ENCODE peak calls at places on chromosomes 6 and 20, in five cellular contexts. V, D, K, R and G are unnamed samples.

GRCh38 chr6:1313755-1314503 is 2.0 kb downstream of the FOXQ1 start:
- DNase-seq in K (no peak), D (peak), V (peak), R (no peak), G (no peak)

GRCh38 chr6:6622557-6622956 is 34.0 kb downstream of the LY86 start:
- DNase-seq in K (no peak), V (no peak), D (no peak), R (no peak), G (no peak)

GRCh38 chr20:63465380-63466249 is 6.8 kb downstream of the KCNQ2 start:
- DNase-seq in D (no peak), K (no peak), V (no peak), R (no peak), G (no peak)

GRCh38 chr6:4434655-4435054 is 299.3 kb upstream of the ECI2 start:
- DNase-seq in K (no peak), R (no peak), V (no peak), D (no peak), G (no peak)

GRCh38 chr6:146546440-146546839 is 2.8 kb downstream of the RAB32 start:
- DNase-seq in R (peak), K (peak), D (no peak), V (no peak), G (peak)

GRCh38 chr6:138492113-138492512 is 7.2 kb downstream of the NHSL1 start:
- DNase-seq in D (no peak), V (no peak), K (no peak), R (no peak), G (no peak)

GRCh38 chr6:151242420-151242841 is 2.7 kb downstream of the AKAP12 start:
- DNase-seq in V (peak), K (no peak), R (no peak), D (no peak), G (no peak)

GRCh38 chr6:169386431-169387057 is 132.9 kb upstream of the THBS2 start:
- DNase-seq in R (peak), V (no peak), K (peak), D (no peak), G (peak)

GRCh38 chr6:87333591-87334181 is 4.6 kb upstream of the GJB7 start:
- DNase-seq in R (peak), D (no peak), K (peak), V (no peak), G (no peak)

GRCh38 chr6:131733376-131734016 is 22.7 kb upstream of the CTAGE9 start:
- DNase-seq in D (no peak), V (no peak), R (peak), K (peak), G (peak)

GRCh38 chr6:13248053-13248452 is 80.3 kb downstream of the TBC1D7 start:
- DNase-seq in V (peak), D (peak), K (peak), R (peak), G (peak)

GRCh38 chr6:129749749-129750120 is 39.8 kb upstream of the ARHGAP18 start:
- DNase-seq in K (peak), V (no peak), R (peak), D (no peak), G (peak)

GRCh38 chr6:155436981-155437749 is 18.5 kb downstream of the NOX3 start:
- DNase-seq in V (no peak), R (peak), D (no peak), K (peak), G (no peak)

GRCh38 chr20:44215125-44215524 is 4.6 kb upstream of the OSER1 start:
- DNase-seq in R (peak), V (peak), D (peak), K (peak), G (no peak)

DNA sequence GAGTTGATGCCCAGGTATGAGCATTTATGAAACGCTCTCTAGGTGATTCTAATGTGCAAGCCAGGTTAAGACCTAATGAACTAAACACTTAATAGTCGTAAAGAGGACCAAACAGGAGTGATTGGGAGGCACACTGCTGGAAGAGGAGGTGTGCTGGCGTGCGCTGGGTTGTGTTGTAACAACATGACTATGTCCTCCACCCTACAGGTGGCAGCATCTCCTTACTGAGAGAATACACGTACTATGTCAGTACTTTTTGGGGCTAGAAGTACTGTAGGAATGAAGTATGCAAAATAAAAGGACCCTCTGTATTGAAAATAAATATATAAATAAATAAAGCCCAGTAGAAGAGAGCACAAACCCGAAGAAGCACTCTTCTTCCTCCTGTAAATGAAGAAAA is 11.9 kb downstream of the C6orf89 start:
- DNase-seq in V (no peak), K (no peak), R (no peak), D (peak), G (no peak)
- TF ChIP-seq CTCF in V (no peak), K (peak), R (peak), D (peak), G (no peak)

GRCh38 chr20:49713779-49714712 is at the start of gene B4GALT5:
- DNase-seq in K (peak), V (peak), D (peak), R (peak), G (no peak)

GRCh38 chr20:49711331-49711987 is 2.2 kb downstream of the B4GALT5 start:
- DNase-seq in D (no peak), R (no peak), K (no peak), V (no peak), G (no peak)

GRCh38 chr20:49715466-49715865 is 1.8 kb upstream of the B4GALT5 start:
- DNase-seq in V (no peak), K (no peak), R (no peak), D (no peak), G (no peak)

GRCh38 chr20:49712118-49712517 is 1.6 kb downstream of the B4GALT5 start:
- DNase-seq in K (no peak), V (no peak), R (no peak), D (no peak), G (no peak)

DNA sequence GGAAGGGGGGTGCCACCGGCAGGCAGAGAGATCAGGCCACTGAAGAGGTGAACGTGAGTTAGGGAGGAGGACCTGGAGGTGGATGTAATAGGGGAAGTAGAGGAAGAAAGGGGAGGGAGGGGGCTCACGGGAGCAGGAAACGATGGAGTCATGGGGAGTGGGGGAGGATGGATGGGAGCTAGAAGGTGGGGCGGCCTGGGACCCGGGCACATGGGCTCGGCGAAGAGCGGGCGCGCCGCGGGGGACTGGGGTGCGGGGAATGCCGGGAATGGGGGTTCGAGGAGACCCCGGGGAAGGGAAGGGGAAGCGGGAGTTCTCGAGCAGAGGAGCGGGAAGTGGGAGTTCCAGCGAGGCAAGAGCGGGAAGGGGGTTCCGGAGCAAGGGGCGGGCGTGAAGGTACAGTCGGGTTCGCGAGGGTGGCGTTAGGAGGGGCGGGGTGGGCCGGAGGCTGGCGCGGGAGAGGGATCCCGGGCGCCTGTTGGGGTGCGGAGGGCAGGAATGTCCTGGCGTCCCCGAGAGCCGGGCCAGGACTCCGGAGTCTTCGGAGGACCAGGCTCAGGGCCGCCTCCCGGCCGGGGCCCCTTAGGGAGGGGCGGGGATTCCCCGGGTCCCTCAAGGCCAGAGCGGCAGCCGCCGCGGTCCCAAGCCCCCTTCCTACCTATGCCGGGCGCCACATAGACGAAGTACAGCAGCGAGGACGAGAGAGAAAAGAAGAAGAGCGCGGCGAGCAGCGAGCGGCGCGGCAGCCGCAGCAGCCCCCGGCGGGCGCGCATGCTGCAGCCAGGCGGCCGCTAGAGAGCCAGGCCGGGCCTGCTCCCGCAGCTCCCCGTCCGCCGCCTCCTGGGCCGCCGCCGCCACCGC is 530 bp downstream of the B4GALT5 start:
- DNase-seq in V (peak), D (peak), R (no peak), K (no peak), G (no peak)
- TF ChIP-seq CTCF in V (no peak), D (no peak), R (no peak), K (no peak), G (no peak)

DNA sequence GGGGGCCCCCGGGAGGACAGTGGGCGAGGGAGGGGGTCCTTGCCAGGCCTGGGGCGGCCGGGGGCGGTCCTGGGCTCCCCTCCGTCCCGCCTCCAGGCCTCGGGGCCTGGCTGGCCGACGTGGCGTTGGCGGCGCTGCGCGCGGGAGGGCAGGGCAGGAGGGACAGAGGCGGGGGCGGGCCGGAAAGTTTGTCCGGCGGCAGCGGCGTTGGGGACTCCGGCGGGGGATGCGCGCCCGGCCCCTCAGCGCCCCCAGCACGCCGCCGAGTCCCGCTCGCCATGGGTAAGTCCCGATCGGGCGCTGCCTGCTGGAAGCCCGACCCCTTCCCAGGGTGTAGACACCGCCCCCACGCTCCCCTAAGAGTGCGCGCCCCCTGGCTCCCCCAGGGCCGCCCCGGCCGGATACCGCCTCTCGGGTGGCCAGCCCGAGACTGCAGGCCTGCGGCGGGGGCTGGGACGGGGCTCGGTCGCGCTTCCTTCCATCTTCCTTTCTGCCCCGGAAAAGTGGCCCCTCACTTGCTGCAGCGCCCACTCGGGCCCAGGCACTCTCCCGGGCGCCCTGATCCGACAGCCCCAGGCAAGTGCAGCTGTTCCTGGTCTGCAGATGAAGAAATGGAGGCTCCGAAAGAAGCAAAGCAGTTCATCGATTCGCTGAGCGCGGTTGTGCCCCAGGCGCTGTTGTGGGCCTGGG is at the start of gene SLC2A10:
- DNase-seq in K (peak), D (peak), V (peak), R (peak), G (no peak)
- TF ChIP-seq CTCF in K (no peak), D (no peak), V (no peak), R (peak), G (peak)

DNA sequence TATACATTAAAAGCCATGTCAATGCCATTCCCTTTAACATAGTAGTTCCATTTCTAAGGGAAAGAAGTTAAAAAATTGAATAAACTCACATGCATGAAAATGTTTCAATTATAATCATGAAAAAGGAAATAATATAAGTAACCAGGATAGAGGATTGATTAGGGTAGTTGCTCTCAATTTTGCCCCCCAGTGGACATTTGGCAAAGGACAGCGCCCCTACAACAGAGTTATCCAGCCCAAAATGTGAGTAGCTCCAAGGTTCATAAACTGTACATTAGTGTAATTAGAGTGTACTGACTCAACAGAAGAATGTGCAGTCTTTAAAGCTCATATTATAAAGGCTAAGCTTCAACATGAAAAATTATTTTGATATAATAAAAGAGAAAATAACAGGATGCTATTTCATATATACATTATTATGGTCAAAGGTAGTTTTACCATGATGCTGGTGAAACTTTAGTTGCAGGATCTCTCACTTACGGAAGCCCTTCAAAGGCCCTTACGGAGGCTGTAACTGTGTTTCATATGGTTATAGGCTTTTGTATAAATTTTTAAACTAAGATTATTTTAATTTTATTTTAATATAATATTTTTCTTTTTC is 403.4 kb downstream of the PLCB1 start:
- DNase-seq in R (no peak), V (no peak), K (no peak), D (no peak), G (no peak)
- TF ChIP-seq CTCF in R (peak), V (peak), K (peak), D (peak), G (peak)

DNA sequence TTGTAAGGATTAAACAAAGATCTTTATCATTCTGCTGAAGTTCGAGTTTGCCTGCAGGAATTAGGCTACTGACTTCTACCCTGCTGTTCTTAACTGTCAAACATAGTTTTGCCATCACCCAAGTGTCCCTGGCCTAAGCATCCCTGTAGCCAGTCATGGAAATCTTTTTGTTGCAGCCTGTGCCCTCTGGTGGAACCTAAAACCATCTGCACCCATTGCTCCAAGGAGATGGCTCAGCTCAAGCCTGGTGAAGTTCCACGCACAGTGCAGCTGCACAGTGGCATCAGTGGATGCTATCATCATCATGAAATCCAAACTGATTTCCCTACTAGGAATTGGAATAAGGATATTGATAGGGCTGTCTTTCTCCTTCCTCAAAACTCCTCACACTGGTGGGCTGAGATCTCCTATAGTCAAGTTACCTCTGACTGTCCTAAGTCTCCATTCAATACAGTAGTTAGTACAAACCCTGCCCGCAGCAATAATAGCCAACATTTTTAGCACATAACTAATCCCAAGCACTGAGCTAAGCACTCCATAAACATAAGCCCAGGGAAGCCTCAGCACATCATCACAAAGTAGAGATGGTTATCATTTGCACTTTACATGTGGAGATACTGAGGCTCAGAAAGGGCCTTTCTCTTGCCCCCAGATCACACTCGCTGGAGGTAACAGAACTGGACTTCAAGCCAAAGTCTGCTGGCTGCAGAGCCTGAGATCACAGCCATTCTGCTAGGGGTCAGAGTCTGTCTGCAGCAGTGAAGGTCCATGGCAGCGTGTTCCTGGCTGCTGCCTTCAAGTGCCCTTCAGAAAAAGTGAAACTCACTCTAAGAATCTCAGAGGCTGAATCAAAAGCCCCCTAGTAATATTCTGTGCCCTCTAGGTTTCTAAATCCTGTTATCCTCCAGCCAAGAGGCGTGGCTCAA is 77.2 kb upstream of the MC3R start:
- DNase-seq in D (no peak), V (no peak), R (no peak), K (no peak), G (no peak)
- TF ChIP-seq CTCF in D (no peak), V (no peak), R (peak), K (no peak), G (no peak)

DNA sequence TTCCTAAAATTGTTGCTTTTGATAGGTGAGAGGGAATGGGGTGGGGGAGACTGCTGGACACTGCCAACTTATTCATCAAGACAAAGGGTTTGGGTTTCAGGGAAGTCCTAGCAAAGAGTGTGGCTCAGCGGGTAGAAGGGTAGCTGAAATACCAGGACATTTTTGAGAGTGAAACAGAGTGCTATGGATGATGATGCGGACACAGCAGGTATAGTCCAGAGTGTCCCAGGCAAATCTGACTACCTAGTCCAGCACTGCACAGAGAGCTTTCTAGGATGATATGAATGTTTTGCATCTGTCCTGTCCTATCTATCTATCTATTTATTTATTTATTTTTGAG is 154.3 kb downstream of the BCAS1 start:
- DNase-seq in K (no peak), V (no peak), D (no peak), R (no peak), G (no peak)
- TF ChIP-seq CTCF in K (no peak), V (no peak), D (no peak), R (no peak), G (no peak)

GRCh38 chr6:33705268-33705885 is 6.1 kb downstream of the UQCC2 start:
- DNase-seq in K (no peak), R (no peak), V (no peak), D (no peak), G (peak)

GRCh38 chr6:33699739-33700138 is 11.8 kb downstream of the UQCC2 start:
- DNase-seq in V (no peak), D (no peak), K (no peak), R (no peak), G (no peak)

GRCh38 chr6:33700391-33701050 is 11.0 kb downstream of the UQCC2 start:
- DNase-seq in R (peak), V (peak), K (peak), D (peak), G (peak)

GRCh38 chr6:33704215-33704817 is 7.2 kb downstream of the UQCC2 start:
- DNase-seq in V (no peak), D (no peak), R (no peak), K (no peak), G (no peak)

DNA sequence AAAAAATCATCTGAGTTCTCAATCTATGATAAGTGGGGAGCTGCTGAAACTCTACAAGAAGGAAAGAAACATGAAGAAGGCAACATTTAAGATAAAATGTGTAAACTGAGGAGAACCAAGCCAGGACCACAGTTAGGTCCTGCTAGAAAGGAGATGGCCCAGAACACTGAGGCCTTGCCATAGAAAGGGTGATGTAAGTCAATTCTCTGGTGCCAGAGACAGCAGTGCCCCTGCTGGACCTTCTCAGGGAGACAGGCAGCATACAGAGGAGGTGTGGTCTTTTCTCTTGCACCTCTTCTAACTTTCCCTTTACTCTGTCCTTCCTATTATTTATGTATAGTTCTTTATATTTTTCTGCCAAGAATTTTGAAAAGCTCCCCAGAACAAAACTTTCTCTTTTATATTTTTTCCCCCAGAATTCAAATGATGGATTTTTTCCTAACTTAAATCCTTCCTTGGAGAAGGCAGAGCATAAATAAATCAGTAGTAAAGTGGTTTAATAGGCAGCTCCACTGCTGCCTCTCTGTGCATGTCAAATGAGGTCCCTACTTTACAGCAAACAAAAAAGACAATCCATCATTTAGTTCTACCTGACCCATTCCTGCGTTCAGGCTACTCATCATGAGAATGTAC is 9.0 kb downstream of the UQCC2 start:
- DNase-seq in K (peak), V (no peak), D (peak), R (peak), G (peak)
- TF ChIP-seq CTCF in K (peak), V (peak), D (peak), R (peak), G (peak)